ENCODE peak calls at places on chromosomes 4 and X, in seven cellular contexts. B is SK-N-SH, C is K562, P is HCT116, F is GM12878, I is H1, U is HepG2. R is an unnamed sample.

GRCh38 chrX:13164611-13165010 is 120.2 kb upstream of the FAM9C start:
- DNase-seq in P (no peak), U (no peak), F (no peak), C (no peak), B (no peak), I (no peak), R (no peak)

GRCh38 chr4:25783943-25784342 is 78.8 kb downstream of the SEL1L3 start:
- DNase-seq in I (no peak), C (no peak), P (no peak), F (no peak), B (no peak), U (no peak), R (no peak)

GRCh38 chr4:57068237-57068981 is 41.8 kb downstream of the IGFBP7 start:
- DNase-seq in B (no peak), C (no peak), F (no peak), U (no peak), I (no peak), P (no peak), R (no peak)

GRCh38 chr4:168882650-168883233 is 127.3 kb downstream of the CBR4 start:
- DNase-seq in U (peak), F (no peak), P (no peak), I (no peak), C (no peak), B (no peak), R (no peak)

GRCh38 chrX:136608295-136608933 is 39.5 kb upstream of the CD40LG start:
- DNase-seq in F (no peak), U (no peak), I (peak), B (no peak), C (no peak), P (peak), R (peak)

GRCh38 chr4:109067509-109068205 is 234.8 kb downstream of the COL25A1 start:
- DNase-seq in I (no peak), U (no peak), C (no peak), B (no peak), P (no peak), F (no peak), R (no peak)

GRCh38 chr4:69546121-69546520 is 50.4 kb upstream of the UGT2B4 start:
- DNase-seq in B (no peak), U (no peak), F (no peak), I (no peak), C (no peak), P (no peak), R (no peak)

GRCh38 chr4:41692717-41693345 is 55.7 kb downstream of the PHOX2B start:
- DNase-seq in P (peak), B (peak), I (peak), C (peak), F (no peak), U (peak), R (peak)

GRCh38 chr4:15291133-15291532 is 136.7 kb upstream of the C1QTNF7 start:
- DNase-seq in B (no peak), U (no peak), P (no peak), F (no peak), C (no peak), I (no peak), R (no peak)

GRCh38 chrX:46653482-46653881 is 79.9 kb downstream of the CHST7 start:
- DNase-seq in F (no peak), B (peak), U (peak), P (no peak), I (peak), C (peak), R (peak)
- TF ChIP-seq JUND in F (no peak), B (no peak), U (no peak), P (no peak), I (no peak), C (no peak), R (no peak)

GRCh38 chr4:23730998-23731397 is 158.8 kb downstream of the PPARGC1A start:
- DNase-seq in F (no peak), I (no peak), U (no peak), P (no peak), B (no peak), C (no peak), R (no peak)

GRCh38 chr4:23733476-23733875 is 156.4 kb downstream of the PPARGC1A start:
- DNase-seq in U (no peak), F (no peak), C (no peak), I (no peak), P (no peak), B (no peak), R (no peak)

GRCh38 chr4:23733911-23734458 is 155.9 kb downstream of the PPARGC1A start:
- DNase-seq in U (no peak), B (no peak), P (no peak), F (peak), C (no peak), I (no peak), R (no peak)

GRCh38 chr4:23728393-23728792 is 161.5 kb downstream of the PPARGC1A start:
- DNase-seq in U (no peak), C (no peak), I (no peak), B (no peak), P (no peak), F (no peak), R (no peak)

GRCh38 chr4:23728971-23729370 is 160.9 kb downstream of the PPARGC1A start:
- DNase-seq in P (no peak), I (no peak), C (no peak), F (no peak), B (no peak), U (no peak), R (no peak)
- TF ChIP-seq JUND in P (no peak), I (no peak), C (no peak), F (no peak), B (no peak), U (no peak), R (no peak)

GRCh38 chr4:165597581-165598480 is 219.0 kb downstream of the CPE start:
- DNase-seq in B (no peak), C (no peak), I (no peak), F (no peak), U (no peak), P (no peak), R (no peak)

GRCh38 chr4:165605811-165606210 is 227.0 kb downstream of the CPE start:
- DNase-seq in U (no peak), P (no peak), I (no peak), B (no peak), F (no peak), C (no peak), R (no peak)

GRCh38 chr4:165606465-165607205 is 227.8 kb downstream of the CPE start:
- DNase-seq in F (no peak), C (no peak), U (no peak), B (no peak), I (no peak), P (no peak), R (no peak)

GRCh38 chr4:165604181-165604580 is 225.4 kb downstream of the CPE start:
- DNase-seq in C (no peak), U (no peak), F (no peak), I (no peak), P (no peak), B (no peak), R (no peak)

DNA sequence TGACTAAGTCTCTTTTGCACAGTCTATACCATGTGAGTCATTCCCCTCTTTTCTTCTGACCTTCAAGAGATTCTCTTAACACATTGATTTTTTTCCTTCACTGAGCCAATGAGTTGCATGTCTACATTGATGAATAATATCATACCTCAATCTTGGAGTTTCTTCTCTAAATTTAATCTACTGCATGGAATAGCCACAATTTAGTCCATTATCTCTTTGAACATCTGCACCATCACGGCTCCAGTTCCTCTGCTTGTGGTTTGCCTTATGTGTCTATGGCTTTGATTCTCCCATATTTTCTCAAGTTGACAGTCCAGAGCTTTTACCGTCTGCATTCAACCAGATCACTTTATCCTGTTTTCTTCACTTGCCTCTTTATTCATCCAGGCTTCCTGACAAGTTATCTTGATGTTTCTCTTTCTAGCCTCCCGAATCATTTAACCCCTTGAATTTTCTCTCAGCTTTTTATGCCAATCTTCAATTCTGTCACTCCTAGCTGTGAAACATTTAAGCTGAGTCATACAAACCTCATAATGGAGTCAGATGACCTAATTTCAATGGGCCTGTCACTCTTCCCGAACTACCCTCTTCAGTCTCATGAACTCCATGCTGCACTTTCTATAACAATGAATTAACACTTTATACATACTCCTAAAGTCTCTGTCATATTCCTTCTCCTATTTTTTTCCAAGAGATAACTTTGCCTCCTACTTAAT is 222.3 kb downstream of the CPE start:
- DNase-seq in P (no peak), U (no peak), B (no peak), F (no peak), C (no peak), I (no peak), R (no peak)
- TF ChIP-seq JUND in P (no peak), U (no peak), B (no peak), F (no peak), C (no peak), I (no peak), R (no peak)

GRCh38 chr4:155950461-155950860 is 3.2 kb downstream of the CTSO start:
- DNase-seq in U (no peak), P (no peak), F (no peak), C (no peak), I (no peak), B (no peak), R (no peak)
- TF ChIP-seq JUND in U (no peak), P (no peak), F (no peak), C (no peak), I (no peak), B (no peak), R (no peak)

GRCh38 chr4:148415500-148415899 is 26.7 kb downstream of the NR3C2 start:
- DNase-seq in C (no peak), U (no peak), F (no peak), I (no peak), B (peak), P (peak), R (no peak)
- TF ChIP-seq JUND in C (no peak), U (no peak), F (no peak), I (no peak), B (no peak), P (no peak), R (no peak)

GRCh38 chr4:113243312-113243711 is 193.9 kb downstream of the ANK2 start:
- DNase-seq in I (no peak), B (no peak), C (no peak), P (no peak), F (no peak), U (no peak), R (no peak)

DNA sequence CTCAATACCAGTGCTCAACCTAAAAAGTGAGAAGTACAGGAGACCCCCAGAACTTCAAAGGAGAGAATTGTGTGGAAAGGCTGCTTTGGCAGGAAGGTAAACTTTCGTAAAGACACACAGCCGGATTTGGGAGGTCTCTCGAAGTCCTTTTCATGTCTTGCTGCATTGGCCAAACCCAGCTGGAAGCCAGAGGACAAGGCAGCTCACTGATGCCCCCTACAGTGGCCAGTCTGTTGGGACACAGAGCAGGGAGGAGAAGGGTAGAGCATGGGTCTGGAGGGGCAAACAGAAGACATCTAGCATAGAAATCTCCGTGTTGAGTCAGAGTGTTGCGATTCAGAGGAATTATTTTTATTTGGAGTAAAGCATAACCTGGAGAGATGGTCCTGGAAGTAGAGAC is 198.9 kb downstream of the ANK2 start:
- DNase-seq in C (no peak), U (peak), B (no peak), P (peak), I (peak), F (no peak), R (peak)
- TF ChIP-seq JUND in C (no peak), U (no peak), B (no peak), P (no peak), I (no peak), F (no peak), R (no peak)

DNA sequence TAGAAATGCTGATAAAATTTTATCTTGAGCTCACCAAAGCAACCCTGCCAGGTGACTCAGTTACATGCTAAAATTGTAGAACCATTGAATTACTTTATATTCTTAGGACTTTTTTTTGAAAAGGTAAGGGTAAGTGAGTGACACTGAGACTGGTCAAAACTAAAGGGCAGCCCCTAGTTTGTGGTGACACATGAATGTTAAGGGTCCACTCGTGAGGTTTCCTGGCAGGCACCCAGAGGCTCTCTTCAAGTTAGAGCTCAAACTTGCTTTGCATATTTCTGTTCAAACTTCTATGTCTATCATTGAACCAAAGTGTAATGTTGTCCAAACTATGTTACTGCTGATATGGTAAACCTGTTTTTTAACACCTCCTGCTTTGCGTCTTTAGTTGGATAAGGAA is 30.5 kb downstream of the TMPRSS11D start:
- DNase-seq in U (no peak), B (no peak), I (no peak), C (no peak), F (no peak), P (no peak), R (no peak)
- TF ChIP-seq JUND in U (no peak), B (no peak), I (no peak), C (no peak), F (no peak), P (no peak), R (no peak)

GRCh38 chrX:149531599-149531998 is 9.2 kb upstream of the EOLA1 start:
- DNase-seq in F (no peak), C (no peak), B (no peak), P (no peak), U (no peak), I (no peak), R (no peak)
- TF ChIP-seq JUND in F (no peak), C (no peak), B (no peak), P (no peak), U (no peak), I (no peak), R (no peak)